ENCODE peak calls at places on chromosomes 4 and X, in five cellular contexts. U is SK-N-SH, C is suprapubic skin, B is sigmoid colon, X is K562. Y is an unnamed sample.
A peak's percentile ranks its signal among the peaks of the same experiment; 100 is the strongest.

GRCh38 chr4:29304595-29304994 is 1415.6 kb upstream of the PCDH7 start:
- DNase-seq in C (no peak), B (no peak), X (no peak), U (no peak), Y (no peak)

GRCh38 chrX:110852180-110852579 is 56.6 kb upstream of the CHRDL1 start:
- DNase-seq in B (no peak), C (no peak), U (peak; percentile 42), X (peak; percentile 15), Y (no peak)

GRCh38 chr4:168220893-168221292 is 97.7 kb downstream of the DDX60 start:
- DNase-seq in C (no peak), B (no peak), U (no peak), X (no peak), Y (no peak)

GRCh38 chr4:16204505-16204904 is 21.8 kb downstream of the TAPT1 start:
- DNase-seq in B (no peak), U (no peak), C (no peak), X (no peak), Y (peak; percentile 68)

GRCh38 chr4:4794421-4794820 is 65.0 kb upstream of the MSX1 start:
- DNase-seq in C (no peak), X (no peak), B (no peak), U (no peak), Y (no peak)

GRCh38 chrX:71366674-71367256 is 608 bp downstream of the TAF1 start:
- DNase-seq in U (peak; percentile 44), C (no peak), B (no peak), X (peak; percentile 46), Y (peak; percentile 24)

GRCh38 chr4:43782391-43782790 is 666.2 kb downstream of the KCTD8 start:
- DNase-seq in X (no peak), B (no peak), C (no peak), U (no peak), Y (no peak)

GRCh38 chrX:63917296-63917695 is 132.3 kb upstream of the ARHGEF9 start:
- DNase-seq in U (no peak), B (no peak), C (no peak), X (no peak), Y (no peak)

GRCh38 chr4:86220137-86220536 is 139.7 kb downstream of the MAPK10 start:
- DNase-seq in U (no peak), C (no peak), B (no peak), X (no peak), Y (no peak)

GRCh38 chr4:686371-687040 is 2.4 kb downstream of the SLC49A3 start:
- DNase-seq in B (peak; percentile 69), C (peak; percentile 71), X (no peak), U (no peak), Y (peak; percentile 79)

GRCh38 chrX:109856974-109857373 is 123.9 kb upstream of the ACSL4 start:
- DNase-seq in B (no peak), C (no peak), U (peak; percentile 19), X (peak; percentile 57), Y (no peak)

GRCh38 chr4:88697588-88698329 is at the start of gene NAP1L5:
- DNase-seq in U (peak; percentile 76), X (peak; percentile 74), B (peak; percentile 91), C (peak; percentile 78), Y (peak; percentile 70)

GRCh38 chr4:74531952-74532794 is 87.2 kb downstream of the AREG start:
- DNase-seq in U (peak; percentile 0), C (no peak), B (no peak), X (peak; percentile 82), Y (no peak)

GRCh38 chrX:17032351-17032750 is 85.9 kb downstream of the REPS2 start:
- DNase-seq in U (no peak), C (no peak), B (no peak), X (no peak), Y (no peak)

GRCh38 chr4:152460488-152460887 is 75.4 kb downstream of the FBXW7 start:
- DNase-seq in U (no peak), X (peak; percentile 15), C (no peak), B (no peak), Y (no peak)

GRCh38 chrX:53074987-53075386 is 7.2 kb upstream of the TSPYL2 start:
- DNase-seq in C (peak; percentile 47), B (no peak), X (peak; percentile 47), U (no peak), Y (no peak)

GRCh38 chr4:48173055-48173991 is 39.3 kb upstream of the TXK start:
- DNase-seq in X (peak; percentile 82), B (no peak), U (no peak), C (no peak), Y (no peak)

GRCh38 chrX:50111762-50112161 is 89.0 kb downstream of the AKAP4 start:
- DNase-seq in X (no peak), U (no peak), C (no peak), B (no peak), Y (peak; percentile 53)

GRCh38 chr4:17063870-17064269 is 165.4 kb upstream of the LDB2 start:
- DNase-seq in C (no peak), X (no peak), B (no peak), U (no peak), Y (no peak)

GRCh38 chr4:10567766-10568165 is 110.5 kb upstream of the ZNF518B start:
- DNase-seq in X (no peak), C (no peak), U (no peak), B (no peak), Y (no peak)

GRCh38 chrX:148572332-148572731 is 71.9 kb downstream of the AFF2 start:
- DNase-seq in X (no peak), B (no peak), U (no peak), C (no peak), Y (no peak)

GRCh38 chrX:24025741-24026402 is 1.1 kb downstream of the KLHL15 start:
- DNase-seq in B (peak; percentile 79), X (no peak), U (no peak), C (peak; percentile 65), Y (no peak)

GRCh38 chr4:87973283-87974169 is 2.0 kb upstream of the SPP1 start:
- DNase-seq in U (peak; percentile 66), X (peak; percentile 47), C (no peak), B (no peak), Y (peak; percentile 43)

GRCh38 chr4:11954093-11954492 is 525.4 kb upstream of the HS3ST1 start:
- DNase-seq in U (no peak), C (no peak), X (no peak), B (no peak), Y (no peak)

GRCh38 chrX:48511561-48511960 is 2.8 kb downstream of the PORCN start:
- DNase-seq in U (peak; percentile 45), C (no peak), X (no peak), B (no peak), Y (no peak)

GRCh38 chr4:2194556-2194955 is 47.4 kb downstream of the HAUS3 start:
- DNase-seq in U (no peak), B (no peak), X (no peak), C (no peak), Y (no peak)

GRCh38 chr4:109119852-109120251 is 182.6 kb downstream of the COL25A1 start:
- DNase-seq in X (no peak), B (no peak), C (no peak), U (no peak), Y (no peak)
- TF ChIP-seq POLR2AphosphoS5 in X (no peak), B (no peak), C (no peak), U (no peak), Y (no peak)

GRCh38 chrX:153410888-153411254 is 401 bp upstream of the ZFP92 start:
- DNase-seq in B (no peak), U (no peak), X (no peak), C (no peak), Y (no peak)
- H3K4me3 ChIP-seq in B (peak overlapping the region; percentile 54), U (peak overlapping the region; percentile 50), X (peak overlapping the region; percentile 61), C (peak overlapping the region; percentile 47), Y (peak overlapping the region; percentile 67)

GRCh38 chr4:28287837-28288236 is 1427.2 kb downstream of the STIM2 start:
- DNase-seq in X (no peak), B (no peak), C (no peak), U (no peak), Y (no peak)
- TF ChIP-seq EP300 in X (no peak), B (no peak), C (no peak), U (peak; percentile 95), Y (no peak)

DNA sequence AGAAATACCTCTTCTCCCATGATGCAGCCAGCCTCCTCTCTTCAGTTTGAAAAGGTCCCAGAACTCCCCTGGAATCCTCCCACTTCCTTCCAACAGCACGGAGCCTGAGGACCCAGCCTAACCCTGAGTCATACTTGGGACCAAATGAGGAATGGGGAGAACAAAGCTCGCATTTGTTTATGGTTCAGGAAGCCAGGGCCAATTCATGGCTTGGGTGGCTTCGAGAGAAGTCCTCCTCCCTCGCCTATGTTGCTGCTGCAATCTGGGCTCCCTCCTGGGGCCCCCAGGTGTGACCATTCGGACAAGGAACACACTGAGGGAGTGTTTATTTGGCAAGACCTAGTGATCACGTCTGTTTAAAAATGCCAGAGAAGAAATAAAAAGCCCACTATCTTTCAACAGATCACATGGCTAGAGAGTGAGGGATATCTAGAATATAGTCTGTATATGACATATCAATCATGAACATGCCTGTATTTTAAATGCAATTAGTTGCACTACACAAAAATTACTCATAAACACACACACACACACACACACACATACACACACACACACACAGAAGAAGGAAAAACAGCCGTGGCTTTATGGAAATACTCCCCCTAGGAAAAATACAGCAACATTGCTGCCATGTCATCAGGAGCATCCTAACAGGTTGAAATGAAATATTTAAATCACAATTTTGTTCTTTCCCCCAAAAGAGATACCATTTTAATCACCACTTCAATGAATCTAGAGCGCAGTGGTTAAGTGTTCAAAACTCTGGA is 155.7 kb upstream of the MAP3K15 start:
- DNase-seq in C (no peak), B (peak; percentile 72), U (peak; percentile 4), X (no peak), Y (no peak)
- TF ChIP-seq POLR2AphosphoS5 in C (no peak), B (no peak), U (peak; percentile 55), X (no peak), Y (no peak)